ENCODE peak calls at places on chromosomes 1 and 21, in ten cellular contexts. Z, V, J, S, E, L, Q, O, N and W are unnamed samples. For H3K27me3, the result is how much of the 10 kb centered on the place peaks cover.

GRCh38 chr1:240086726-240087125 is 5.0 kb upstream of the FMN2 start:
- DNase-seq in Z (no peak), V (no peak), J (no peak), S (no peak), E (no peak), L (no peak), Q (no peak), O (no peak), N (no peak), W (no peak)

GRCh38 chr1:59446257-59446901 is 149.5 kb downstream of the FGGY start:
- DNase-seq in Z (peak), V (no peak), J (peak), S (no peak), E (no peak), L (no peak), Q (no peak), O (no peak), N (peak), W (peak)

GRCh38 chr1:203151362-203152157 is 24.0 kb downstream of the ADORA1 start:
- DNase-seq in Z (no peak), V (no peak), J (no peak), S (no peak), E (no peak), L (no peak), Q (no peak), O (no peak), N (no peak), W (no peak)

GRCh38 chr21:46429754-46430681 is 28.7 kb upstream of the DIP2A start:
- DNase-seq in Z (no peak), V (no peak), J (no peak), S (peak), E (no peak), L (no peak), Q (no peak), O (no peak), N (no peak), W (no peak)

GRCh38 chr1:221327954-221328353 is 413.9 kb downstream of the DUSP10 start:
- DNase-seq in Z (no peak), V (no peak), J (peak), S (no peak), E (no peak), L (no peak), Q (no peak), O (no peak), N (no peak), W (no peak)

GRCh38 chr1:28776341-28776740 is 35.6 kb upstream of the OPRD1 start:
- DNase-seq in Z (no peak), V (no peak), J (no peak), S (peak), E (no peak), L (no peak), Q (no peak), O (no peak), N (no peak), W (no peak)

GRCh38 chr1:10788592-10789006 is 7.8 kb downstream of the CASZ1 start:
- DNase-seq in Z (peak), V (no peak), J (peak), S (peak), E (no peak), L (no peak), Q (no peak), O (peak), N (peak), W (peak)

GRCh38 chr1:94801919-94802546 is 18.1 kb upstream of the SLC44A3 start:
- DNase-seq in Z (peak), V (peak), J (peak), S (peak), E (peak), L (peak), Q (no peak), O (no peak), N (peak), W (peak)

GRCh38 chr1:33292726-33293340 is 28.1 kb downstream of the A3GALT2 start:
- DNase-seq in Z (peak), V (no peak), J (no peak), S (no peak), E (no peak), L (peak), Q (no peak), O (no peak), N (no peak), W (no peak)

GRCh38 chr1:66503841-66504470 is 30.0 kb upstream of the SGIP1 start:
- DNase-seq in Z (no peak), V (peak), J (peak), S (no peak), E (peak), L (no peak), Q (no peak), O (peak), N (peak), W (peak)

GRCh38 chr1:2356911-2357845 is 34.2 kb downstream of the MORN1 start:
- DNase-seq in Z (peak), V (no peak), J (no peak), S (peak), E (no peak), L (no peak), Q (no peak), O (no peak), N (no peak), W (no peak)

GRCh38 chr1:209808059-209808494 is 2.1 kb upstream of the IRF6 start:
- DNase-seq in Z (no peak), V (no peak), J (peak), S (no peak), E (peak), L (no peak), Q (no peak), O (no peak), N (peak), W (no peak)

GRCh38 chr1:113742515-113742914 is 16.8 kb downstream of the PHTF1 start:
- DNase-seq in Z (no peak), V (no peak), J (no peak), S (no peak), E (no peak), L (no peak), Q (no peak), O (no peak), N (no peak), W (no peak)

GRCh38 chr1:117267232-117267774 is 56.6 kb upstream of the VTCN1 start:
- DNase-seq in Z (no peak), V (no peak), J (no peak), S (no peak), E (no peak), L (no peak), Q (no peak), O (no peak), N (no peak), W (no peak)

GRCh38 chr1:196229546-196229945 is 378.7 kb downstream of the KCNT2 start:
- DNase-seq in Z (no peak), V (no peak), J (no peak), S (no peak), E (no peak), L (no peak), Q (no peak), O (no peak), N (no peak), W (no peak)

GRCh38 chr1:71836899-71837298 is 445.4 kb downstream of the NEGR1 start:
- DNase-seq in Z (no peak), V (no peak), J (no peak), S (no peak), E (no peak), L (no peak), Q (no peak), O (no peak), N (no peak), W (peak)

GRCh38 chr21:42849759-42850412 is 29.5 kb downstream of the WDR4 start:
- DNase-seq in Z (no peak), V (no peak), J (no peak), S (peak), E (no peak), L (no peak), Q (no peak), O (no peak), N (no peak), W (no peak)

GRCh38 chr1:227273557-227273956 is 44.7 kb downstream of the CDC42BPA start:
- DNase-seq in Z (no peak), V (no peak), J (no peak), S (no peak), E (peak), L (no peak), Q (no peak), O (no peak), N (no peak), W (peak)

GRCh38 chr1:85607126-85607912 is 26.8 kb downstream of the CCN1 start:
- DNase-seq in Z (no peak), V (peak), J (no peak), S (no peak), E (no peak), L (no peak), Q (no peak), O (no peak), N (no peak), W (peak)

GRCh38 chr21:33039542-33039941 is 13.8 kb downstream of the OLIG2 start:
- DNase-seq in Z (peak), V (no peak), J (no peak), S (no peak), E (no peak), L (no peak), Q (no peak), O (no peak), N (no peak), W (peak)

GRCh38 chr1:65429806-65430205 is 9.3 kb downstream of the LEPR start:
- DNase-seq in Z (no peak), V (no peak), J (no peak), S (no peak), E (no peak), L (no peak), Q (no peak), O (no peak), N (no peak), W (no peak)

GRCh38 chr1:45407888-45408287 is 67.6 kb upstream of the MUTYH start:
- DNase-seq in Z (no peak), V (no peak), J (no peak), S (no peak), E (no peak), L (no peak), Q (no peak), O (no peak), N (no peak), W (no peak)

GRCh38 chr1:159678924-159679323 is 35.5 kb downstream of the CRP start:
- DNase-seq in Z (no peak), V (no peak), J (no peak), S (no peak), E (no peak), L (no peak), Q (no peak), O (no peak), N (no peak), W (no peak)

GRCh38 chr21:25925936-25926335 is 191.2 kb downstream of the GABPA start:
- DNase-seq in Z (no peak), V (no peak), J (no peak), S (no peak), E (no peak), L (no peak), Q (no peak), O (peak), N (no peak), W (no peak)

GRCh38 chr1:45047032-45047431 is 35.0 kb downstream of the UROD start:
- DNase-seq in Z (no peak), V (no peak), J (no peak), S (no peak), E (no peak), L (no peak), Q (no peak), O (no peak), N (no peak), W (no peak)

GRCh38 chr21:35559128-35559831 is 501.0 kb downstream of the SETD4 start:
- DNase-seq in Z (no peak), V (no peak), J (peak), S (no peak), E (peak), L (no peak), Q (no peak), O (no peak), N (no peak), W (no peak)

GRCh38 chr1:163875927-163876320 is 554.2 kb downstream of the NUF2 start:
- DNase-seq in Z (no peak), V (no peak), J (no peak), S (no peak), E (no peak), L (no peak), Q (no peak), O (no peak), N (no peak), W (no peak)

DNA sequence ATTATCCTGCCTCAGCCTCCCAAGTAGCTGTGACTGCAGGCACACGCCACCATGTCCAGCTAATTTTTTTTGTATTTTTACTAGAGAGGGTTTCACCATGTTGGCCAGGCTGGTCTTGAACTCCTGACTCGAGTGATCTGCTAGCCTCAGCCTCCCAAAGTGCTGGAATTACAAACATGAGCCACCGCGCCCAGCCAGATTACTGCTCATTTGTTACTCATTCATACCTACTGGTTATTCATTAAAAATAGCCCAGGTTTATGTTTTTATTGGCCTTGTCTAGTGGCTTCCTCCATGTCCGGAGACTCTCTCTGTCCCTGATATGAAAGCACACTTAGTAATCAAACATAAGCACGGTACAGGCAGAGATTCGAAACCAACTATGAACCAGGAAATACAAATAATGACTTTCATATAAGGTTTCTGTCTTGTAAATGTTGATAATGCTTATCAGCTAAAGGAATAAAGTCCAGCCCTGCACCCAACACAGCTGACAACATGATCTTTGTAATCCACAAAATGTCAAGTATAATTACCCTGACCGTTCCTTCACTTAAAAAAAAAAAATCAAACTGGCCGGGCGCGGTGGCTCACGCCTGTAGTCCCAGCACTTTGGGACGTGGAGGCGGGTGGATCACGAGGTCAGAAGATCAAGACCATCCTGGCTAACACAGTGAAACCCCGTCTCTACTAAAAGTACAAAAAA is 50.4 kb upstream of the CXADR start:
- DNase-seq in Z (no peak), V (no peak), J (no peak), S (no peak), E (no peak), L (no peak), Q (no peak), O (peak), N (peak), W (no peak)
- TF ChIP-seq POLR2AphosphoS5 in Z (no peak), V (no peak), J (no peak), S (no peak), E (no peak), L (no peak), Q (no peak), O (peak), N (no peak), W (no peak)

GRCh38 chr1:198175418-198176170 is 18.8 kb downstream of the NEK7 start:
- DNase-seq in Z (no peak), V (no peak), J (no peak), S (no peak), E (no peak), L (no peak), Q (no peak), O (no peak), N (no peak), W (no peak)

GRCh38 chr1:198174297-198174696 is 17.5 kb downstream of the NEK7 start:
- DNase-seq in Z (no peak), V (no peak), J (no peak), S (no peak), E (no peak), L (no peak), Q (no peak), O (no peak), N (no peak), W (no peak)

GRCh38 chr1:198173832-198174231 is 17.0 kb downstream of the NEK7 start:
- DNase-seq in Z (no peak), V (no peak), J (no peak), S (no peak), E (no peak), L (no peak), Q (no peak), O (no peak), N (no peak), W (no peak)

GRCh38 chr1:198178615-198179014 is 21.8 kb downstream of the NEK7 start:
- DNase-seq in Z (no peak), V (no peak), J (no peak), S (no peak), E (no peak), L (no peak), Q (no peak), O (no peak), N (no peak), W (no peak)

DNA sequence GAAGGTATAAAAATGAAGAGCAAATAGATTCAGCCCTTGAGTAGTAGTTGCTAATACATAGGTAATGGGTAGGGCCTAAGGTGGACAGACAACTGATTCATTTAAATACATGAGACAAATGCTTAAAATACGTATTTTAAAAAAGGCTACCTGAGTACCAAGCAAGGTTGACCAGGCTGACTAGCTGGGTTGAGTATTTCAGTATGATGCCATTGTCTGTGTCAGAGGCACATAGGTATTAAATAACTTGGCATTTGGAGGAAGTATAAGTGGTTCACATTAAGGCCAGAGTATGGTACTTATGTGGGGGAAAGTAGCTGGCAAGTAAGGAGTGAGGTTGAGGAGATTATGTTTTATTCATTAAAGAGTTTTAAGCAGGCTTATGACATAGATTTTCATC is 19.4 kb downstream of the NEK7 start:
- DNase-seq in Z (no peak), V (no peak), J (no peak), S (no peak), E (no peak), L (no peak), Q (no peak), O (no peak), N (no peak), W (no peak)
- H3K4me3 ChIP-seq in Z (no peak), V (no peak), J (no peak), S (no peak), E (no peak), L (no peak), Q (no peak), O (no peak), N (no peak), W (no peak)

DNA sequence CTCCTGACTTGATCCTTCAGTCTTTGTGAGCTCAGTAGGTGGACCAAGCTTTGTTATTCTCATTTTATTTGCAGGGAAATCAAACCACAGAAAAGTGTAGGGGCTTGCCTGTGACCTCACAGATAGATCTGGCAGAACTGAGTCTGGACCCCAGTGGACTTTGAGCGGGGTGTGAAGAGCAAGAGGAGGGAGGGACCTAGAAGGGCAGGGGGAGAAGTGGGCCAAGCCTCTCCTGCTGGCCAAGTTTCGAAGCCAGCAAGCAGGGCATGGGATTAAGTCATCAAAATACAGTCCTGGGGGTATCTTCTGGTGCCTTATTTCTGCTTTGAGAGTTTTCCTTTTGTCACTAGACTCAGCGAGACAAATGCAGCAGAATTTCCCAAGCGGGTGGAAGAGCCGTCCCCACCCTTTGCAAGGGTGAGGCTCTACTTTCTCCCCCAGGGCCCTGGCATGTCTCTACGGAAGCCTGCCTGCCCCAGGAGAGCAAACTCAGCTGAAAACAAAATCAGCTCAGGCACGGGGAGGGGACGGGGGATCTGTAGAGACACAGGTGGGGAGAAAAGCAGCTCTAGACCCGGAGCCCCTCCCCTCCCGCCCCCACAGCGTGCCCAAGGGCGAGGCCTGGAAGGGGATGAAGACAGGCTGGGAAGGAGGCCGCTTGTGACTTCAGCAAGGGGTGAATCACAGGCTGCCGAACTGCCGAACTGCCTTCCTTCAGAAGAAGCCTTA is 19.0 kb downstream of the PKP1 start:
- DNase-seq in Z (no peak), V (no peak), J (no peak), S (no peak), E (no peak), L (no peak), Q (no peak), O (no peak), N (no peak), W (no peak)
- H3K27me3 ChIP-seq in Z (under half), V (under half), J (under half), S (under half), E (half or more), L (under half), Q (under half), O (under half), N (under half), W (under half)

DNA sequence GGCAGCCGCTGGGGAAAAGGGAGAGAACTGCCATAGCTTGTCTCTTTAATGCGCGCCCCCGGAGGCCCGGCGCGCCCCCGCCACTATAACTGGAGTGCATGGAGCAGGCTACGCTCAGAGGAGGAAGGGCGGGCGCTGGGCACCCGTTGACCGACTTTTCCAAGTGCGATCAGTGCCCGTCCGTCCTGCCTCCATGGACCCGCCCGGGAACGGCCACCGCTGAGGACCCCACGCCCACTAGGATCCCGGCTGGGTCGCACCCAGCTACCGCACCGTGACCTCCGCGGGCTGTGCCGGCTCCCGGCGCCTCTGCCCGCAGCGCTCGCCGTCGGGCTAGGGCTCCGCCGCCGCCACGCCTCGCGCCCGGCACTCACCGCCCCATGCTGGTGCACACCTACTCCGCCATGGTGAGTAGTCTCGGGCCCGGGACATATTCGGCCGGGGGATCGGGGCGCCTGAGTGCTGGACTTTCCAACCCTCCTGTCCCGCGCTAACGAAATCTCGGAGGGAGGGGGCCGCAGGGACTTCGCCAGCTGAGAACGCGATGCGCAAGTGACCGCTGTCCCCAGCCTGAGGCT is at the start of gene TFAP2E:
- DNase-seq in Z (no peak), V (peak), J (peak), S (peak), E (no peak), L (no peak), Q (no peak), O (peak), N (peak), W (peak)
- TF ChIP-seq POLR2AphosphoS5 in Z (no peak), V (peak), J (no peak), S (peak), E (no peak), L (no peak), Q (no peak), O (no peak), N (no peak), W (no peak)

GRCh38 chr1:156122519-156123355 is 8.2 kb downstream of the LMNA start:
- DNase-seq in Z (peak), V (no peak), J (no peak), S (no peak), E (peak), L (peak), Q (no peak), O (peak), N (peak), W (no peak)

GRCh38 chr1:156121441-156121840 is 6.9 kb downstream of the LMNA start:
- DNase-seq in Z (no peak), V (no peak), J (no peak), S (no peak), E (no peak), L (no peak), Q (no peak), O (no peak), N (no peak), W (no peak)

GRCh38 chr1:156122086-156122485 is 7.6 kb downstream of the LMNA start:
- DNase-seq in Z (no peak), V (no peak), J (no peak), S (no peak), E (no peak), L (no peak), Q (no peak), O (no peak), N (no peak), W (no peak)

GRCh38 chr1:156124557-156125483 is 10.3 kb downstream of the LMNA start:
- DNase-seq in Z (no peak), V (no peak), J (no peak), S (no peak), E (no peak), L (no peak), Q (peak), O (no peak), N (peak), W (peak)

GRCh38 chr1:156123356-156124196 is 9.1 kb downstream of the LMNA start:
- DNase-seq in Z (peak), V (peak), J (peak), S (peak), E (peak), L (peak), Q (peak), O (peak), N (peak), W (peak)
- H3K4me3 ChIP-seq in Z (no peak), V (peak), J (peak), S (peak), E (peak), L (peak), Q (peak), O (peak), N (peak), W (peak)